ENCODE peak calls at places on chromosomes 6 and 20, in five cellular contexts. Q, U, Z, F and L are unnamed samples.

GRCh38 chr20:50292324-50293243 is 102.0 kb downstream of the CEBPB start:
- DNase-seq in Q (peak; percentile 79), U (peak; percentile 98), Z (peak; percentile 37), F (peak; percentile 99), L (no peak)

GRCh38 chr6:42045538-42046460 is 4.5 kb upstream of the TAF8 start:
- DNase-seq in Q (peak; percentile 91), U (peak; percentile 95), Z (no peak), F (peak; percentile 96), L (peak; percentile 80)

GRCh38 chr6:19697744-19698290 is 139.4 kb upstream of the ID4 start:
- DNase-seq in Q (no peak), U (no peak), Z (no peak), F (peak; percentile 59), L (no peak)

GRCh38 chr20:45779011-45779915 is 12.4 kb downstream of the WFDC3 start:
- DNase-seq in Q (peak; percentile 85), U (peak; percentile 95), Z (no peak), F (peak; percentile 100), L (peak; percentile 96)

GRCh38 chr6:100962466-100962865 is 81.3 kb upstream of the ASCC3 start:
- DNase-seq in Q (no peak), U (no peak), Z (no peak), F (no peak), L (no peak)

GRCh38 chr6:77979204-77979603 is 326.4 kb downstream of the MEI4 start:
- DNase-seq in Q (no peak), U (no peak), Z (no peak), F (no peak), L (no peak)

GRCh38 chr6:133768656-133769295 is 120.1 kb upstream of the TCF21 start:
- DNase-seq in Q (no peak), U (peak; percentile 64), Z (peak; percentile 8), F (no peak), L (no peak)

GRCh38 chr6:138499303-138499991 is at the start of gene NHSL1:
- DNase-seq in Q (peak; percentile 70), U (no peak), Z (no peak), F (peak; percentile 6), L (no peak)

GRCh38 chr20:12790856-12791255 is 217.9 kb upstream of the SPTLC3 start:
- DNase-seq in Q (no peak), U (no peak), Z (no peak), F (no peak), L (no peak)

GRCh38 chr6:72622094-72622540 is 253 bp downstream of the KCNQ5 start:
- DNase-seq in Q (peak; percentile 17), U (no peak), Z (peak; percentile 74), F (no peak), L (no peak)
- TF ChIP-seq CTCF in Q (no peak), U (peak; percentile 25), Z (no peak), F (no peak), L (peak; percentile 31)

DNA sequence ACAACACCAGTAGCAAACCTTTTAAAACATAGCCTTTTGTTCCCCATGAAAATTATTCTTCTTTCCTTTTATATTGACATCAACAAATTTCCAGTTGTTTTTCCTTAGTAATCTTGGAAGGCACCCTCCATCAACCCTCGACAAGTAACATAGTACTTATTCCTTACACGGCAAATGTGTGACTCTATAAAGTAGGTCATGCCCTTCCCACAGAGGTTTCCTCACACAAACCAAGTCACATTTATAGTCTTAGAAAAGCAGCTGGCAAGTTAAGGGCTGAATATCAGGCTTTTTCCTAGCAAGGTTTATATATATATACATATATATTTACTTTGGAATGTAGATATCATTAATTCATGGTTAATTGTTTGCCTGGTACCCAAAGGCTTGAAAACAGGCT is 371.5 kb downstream of the SYNE1 start:
- DNase-seq in Q (no peak), U (no peak), Z (no peak), F (no peak), L (no peak)
- H3K4me3 ChIP-seq in Q (no peak overlapping the region), U (no peak overlapping the region), Z (no peak overlapping the region), F (no peak overlapping the region), L (no peak overlapping the region)

DNA sequence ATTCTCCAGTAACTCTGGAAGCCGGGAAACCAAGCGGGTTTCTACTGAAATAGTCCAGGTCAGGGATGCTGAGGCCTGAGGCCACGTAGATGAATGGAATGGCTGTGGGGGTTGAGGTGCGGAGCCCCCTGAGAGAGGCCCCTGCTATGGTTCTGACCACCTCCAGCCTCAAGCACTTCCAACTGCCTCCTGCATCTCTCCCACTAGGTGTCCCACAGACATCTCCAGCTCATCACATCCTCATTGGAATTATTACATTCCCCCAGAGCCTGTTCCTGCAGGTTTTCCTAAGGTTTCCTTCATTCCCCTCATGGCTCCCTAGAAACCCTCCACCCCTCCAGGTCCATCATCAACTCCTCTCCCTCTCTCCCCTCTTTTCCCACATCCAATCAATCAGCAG is 48.7 kb downstream of the UNC5CL start:
- DNase-seq in Q (no peak), U (peak; percentile 11), Z (no peak), F (no peak), L (no peak)
- TF ChIP-seq CTCF in Q (no peak), U (no peak), Z (peak; percentile 28), F (no peak), L (no peak)

GRCh38 chr20:63049191-63049518 is 42.4 kb upstream of the BHLHE23 start:
- DNase-seq in Q (no peak), U (no peak), Z (no peak), F (no peak), L (no peak)
- H3K4me3 ChIP-seq in Q (no peak overlapping the region), U (no peak overlapping the region), Z (no peak overlapping the region), F (no peak overlapping the region), L (no peak overlapping the region)

DNA sequence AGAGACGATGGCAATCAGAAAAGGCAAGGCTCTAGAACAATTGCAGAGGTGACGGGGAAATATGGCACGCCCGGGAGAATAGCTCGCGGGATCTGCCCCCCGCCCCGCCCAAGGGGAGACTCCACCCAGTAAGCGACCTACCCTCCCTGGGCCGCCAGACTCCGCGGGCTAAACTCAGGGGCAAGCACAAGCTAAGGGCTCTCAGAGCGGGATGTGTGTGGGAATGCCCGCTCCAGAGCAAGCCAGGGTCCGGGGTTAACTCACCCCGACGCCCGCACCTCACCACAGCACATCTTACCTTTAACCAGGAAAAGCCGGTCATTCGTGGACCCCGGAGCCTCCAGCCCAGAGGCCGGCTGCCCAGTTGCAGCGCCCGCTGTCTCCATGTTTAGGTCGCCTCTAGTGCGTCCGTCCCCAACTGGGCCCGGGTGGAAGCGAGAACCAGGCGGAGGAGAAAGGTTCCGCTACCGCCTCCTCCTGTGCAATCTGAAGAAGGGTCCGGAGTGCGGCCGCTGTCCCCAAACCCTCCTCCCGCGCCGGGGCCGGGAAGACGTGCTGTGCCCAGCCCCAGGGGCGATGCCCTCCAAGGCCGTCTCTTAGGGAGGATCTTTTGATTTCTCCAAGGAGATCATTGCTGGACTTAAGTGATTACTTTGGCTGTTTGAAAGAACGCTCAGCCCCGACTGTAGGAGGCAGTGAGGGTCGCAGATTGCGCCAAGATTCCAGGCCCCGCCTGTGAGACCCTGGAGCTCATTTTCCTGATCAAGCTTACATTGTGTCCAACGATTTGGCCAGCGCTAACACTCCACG is at the start of gene TMEM242:
- DNase-seq in Q (peak; percentile 94), U (peak; percentile 95), Z (peak; percentile 91), F (peak; percentile 96), L (peak; percentile 82)
- TF ChIP-seq CTCF in Q (peak; percentile 21), U (no peak), Z (peak; percentile 40), F (peak; percentile 41), L (no peak)

GRCh38 chr6:6810727-6811126 is 222.2 kb downstream of the LY86 start:
- DNase-seq in Q (no peak), U (no peak), Z (no peak), F (no peak), L (no peak)
- H3K4me3 ChIP-seq in Q (no peak overlapping the region), U (peak overlapping the region; percentile 33), Z (no peak overlapping the region), F (peak overlapping the region; percentile 52), L (no peak overlapping the region)

GRCh38 chr20:3995067-3995748 is 20.1 kb downstream of the RNF24 start:
- DNase-seq in Q (no peak), U (no peak), Z (no peak), F (no peak), L (no peak)
- TF ChIP-seq CTCF in Q (no peak), U (no peak), Z (no peak), F (no peak), L (no peak)

GRCh38 chr6:154411076-154411475 is 54.5 kb upstream of the IPCEF1 start:
- DNase-seq in Q (no peak), U (no peak), Z (no peak), F (no peak), L (no peak)
- H3K4me3 ChIP-seq in Q (no peak overlapping the region), U (no peak overlapping the region), Z (no peak overlapping the region), F (peak overlapping the region; percentile 30), L (no peak overlapping the region)